ENCODE peak calls at places on chromosome 21, in six cellular contexts. I is activated T-helper 1 cell treated with anti-CD3 and anti-CD28 coated beads, Interleukin-12 subunit alpha, Interleukin-12 subunit beta, Interleukin-2, Interleukin-4 antibody, amounts not matched to agents 30 ng/mL and 10 ng/mL and 1 ng/mL, durations not matched to agents 14 hours and 24 hours and 36 hours; N is EL; D is GM20000; P is COR-L47; W is aorta. R is an unnamed sample.

GRCh38 chr21:22711636-22712035 is 1713.4 kb downstream of the NCAM2 start:
- DNase-seq in I (no peak), N (no peak), D (no peak), P (peak), W (no peak), R (no peak)

GRCh38 chr21:42858957-42859890 is 20.1 kb downstream of the WDR4 start:
- DNase-seq in I (no peak), N (no peak), D (no peak), P (no peak), W (no peak), R (no peak)

GRCh38 chr21:44737706-44738354 is 26.5 kb upstream of the TSPEAR start:
- DNase-seq in I (no peak), N (peak), D (no peak), P (no peak), W (peak), R (no peak)

GRCh38 chr21:31921079-31921478 is 48.3 kb downstream of the HUNK start:
- DNase-seq in I (no peak), N (no peak), D (no peak), P (no peak), W (no peak), R (no peak)

GRCh38 chr21:45001134-45002095 is 61.6 kb downstream of the SLX9 start:
- DNase-seq in I (no peak), N (peak), D (no peak), P (no peak), W (peak), R (peak)

GRCh38 chr21:30289414-30289813 is at the start of gene KRTAP25-1:
- DNase-seq in I (no peak), N (no peak), D (no peak), P (no peak), W (no peak), R (no peak)

GRCh38 chr21:38170705-38171682 is 85.8 kb upstream of the KCNJ15 start:
- DNase-seq in I (no peak), N (peak), D (no peak), P (peak), W (no peak), R (no peak)

GRCh38 chr21:16908087-16908486 is 604.8 kb upstream of the CXADR start:
- DNase-seq in I (no peak), N (no peak), D (no peak), P (no peak), W (no peak), R (no peak)

GRCh38 chr21:44773291-44773932 is 28.2 kb downstream of the UBE2G2 start:
- DNase-seq in I (no peak), N (no peak), D (no peak), P (peak), W (no peak), R (peak)

GRCh38 chr21:40331182-40331581 is 463.9 kb downstream of the PCP4 start:
- DNase-seq in I (no peak), N (no peak), D (no peak), P (no peak), W (no peak), R (no peak)

GRCh38 chr21:46054031-46054430 is 43.9 kb upstream of the COL6A2 start:
- DNase-seq in I (no peak), N (no peak), D (no peak), P (no peak), W (no peak), R (no peak)

GRCh38 chr21:42694751-42695150 is 41.3 kb downstream of the PDE9A start:
- DNase-seq in I (no peak), N (no peak), D (no peak), P (no peak), W (peak), R (no peak)

GRCh38 chr21:30839304-30839703 is 9.7 kb upstream of the KRTAP7-1 start:
- DNase-seq in I (no peak), N (no peak), D (peak), P (peak), W (no peak), R (peak)

GRCh38 chr21:43307677-43308070 is 119.3 kb downstream of the SIK1 start:
- DNase-seq in I (no peak), N (no peak), D (no peak), P (no peak), W (peak), R (no peak)

GRCh38 chr21:43287111-43287973 is 118.5 kb downstream of the CRYAA start:
- DNase-seq in I (no peak), N (no peak), D (no peak), P (no peak), W (no peak), R (peak)